ENCODE peak calls at places on chromosomes 3 and 15, in seven cellular contexts. R is transverse colon, C is fibroblast of lung, K is ovary, D is LNCaP clone FGC, N is upper lobe of right lung, F is cardiac fibroblast. A is an unnamed sample.

GRCh38 chr3:136642714-136643113 is 109.5 kb downstream of the STAG1 start:
- DNase-seq in R (no peak), C (no peak), K (no peak), D (peak), N (no peak), F (no peak), A (no peak)

GRCh38 chr15:96500491-96500890 is 170.0 kb downstream of the NR2F2 start:
- DNase-seq in R (no peak), C (no peak), K (no peak), D (no peak), N (no peak), F (no peak), A (no peak)

GRCh38 chr3:154783053-154784037 is 296.8 kb upstream of the MME start:
- DNase-seq in R (no peak), C (peak), K (no peak), D (no peak), N (no peak), F (peak), A (no peak)

GRCh38 chr3:23826382-23827061 is 20.8 kb downstream of the UBE2E1 start:
- DNase-seq in R (no peak), C (no peak), K (no peak), D (no peak), N (no peak), F (peak), A (no peak)

GRCh38 chr3:138867996-138868395 is 33.3 kb upstream of the PIK3CB start:
- DNase-seq in R (no peak), C (no peak), K (no peak), D (no peak), N (no peak), F (no peak), A (peak)

GRCh38 chr15:60708684-60709083 is 229.7 kb upstream of the ICE2 start:
- DNase-seq in R (no peak), C (peak), K (no peak), D (no peak), N (no peak), F (peak), A (peak)

GRCh38 chr15:67606742-67607141 is 64.2 kb downstream of the MAP2K5 start:
- DNase-seq in R (no peak), C (no peak), K (no peak), D (no peak), N (no peak), F (no peak), A (no peak)

GRCh38 chr3:119160361-119160760 is 13.0 kb upstream of the UPK1B start:
- DNase-seq in R (no peak), C (no peak), K (no peak), D (no peak), N (no peak), F (no peak), A (no peak)

GRCh38 chr3:138872632-138873031 is 37.9 kb upstream of the PIK3CB start:
- DNase-seq in R (no peak), C (no peak), K (no peak), D (no peak), N (no peak), F (no peak), A (no peak)

GRCh38 chr15:39747326-39747725 is 35.3 kb downstream of the FSIP1 start:
- DNase-seq in R (no peak), C (peak), K (no peak), D (no peak), N (no peak), F (peak), A (peak)

DNA sequence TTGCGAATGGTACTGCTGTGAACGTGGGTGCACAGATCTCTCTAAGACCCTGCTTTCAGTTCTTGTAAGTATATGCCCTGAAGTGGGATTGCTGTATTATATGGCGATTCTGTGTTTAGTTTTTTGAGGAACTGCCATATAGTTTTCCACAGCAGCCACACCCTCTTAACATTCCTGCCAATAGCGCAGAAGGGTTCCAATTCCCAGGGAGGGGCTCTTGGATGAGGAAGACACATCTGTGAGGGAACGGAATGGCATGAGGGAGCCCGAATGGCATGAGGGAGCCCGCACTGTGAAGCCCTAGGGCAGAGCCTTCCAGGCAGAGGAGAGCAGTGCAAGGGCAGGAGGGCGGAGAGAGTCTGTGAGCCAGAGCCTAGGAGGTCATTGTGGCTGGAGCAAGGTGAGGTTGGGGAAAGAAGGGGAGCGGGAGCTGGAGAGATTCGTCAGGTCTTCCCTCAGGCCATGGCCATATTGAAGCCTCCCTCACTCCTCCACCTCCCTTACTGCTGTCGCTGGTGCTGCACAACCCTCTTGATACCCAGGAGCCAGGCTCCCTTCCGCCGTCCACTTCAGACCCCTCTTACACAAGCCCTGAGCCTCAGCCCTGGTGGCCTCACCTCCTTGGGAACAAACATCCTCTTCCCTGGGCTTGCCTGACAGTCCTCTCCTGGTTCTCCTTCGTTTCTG is 51.3 kb downstream of the FGD5 start:
- DNase-seq in R (no peak), C (no peak), K (no peak), D (no peak), N (peak), F (no peak), A (no peak)
- H3K4me3 ChIP-seq in R (no peak), C (no peak), K (no peak), D (no peak), N (no peak), F (no peak), A (no peak)

DNA sequence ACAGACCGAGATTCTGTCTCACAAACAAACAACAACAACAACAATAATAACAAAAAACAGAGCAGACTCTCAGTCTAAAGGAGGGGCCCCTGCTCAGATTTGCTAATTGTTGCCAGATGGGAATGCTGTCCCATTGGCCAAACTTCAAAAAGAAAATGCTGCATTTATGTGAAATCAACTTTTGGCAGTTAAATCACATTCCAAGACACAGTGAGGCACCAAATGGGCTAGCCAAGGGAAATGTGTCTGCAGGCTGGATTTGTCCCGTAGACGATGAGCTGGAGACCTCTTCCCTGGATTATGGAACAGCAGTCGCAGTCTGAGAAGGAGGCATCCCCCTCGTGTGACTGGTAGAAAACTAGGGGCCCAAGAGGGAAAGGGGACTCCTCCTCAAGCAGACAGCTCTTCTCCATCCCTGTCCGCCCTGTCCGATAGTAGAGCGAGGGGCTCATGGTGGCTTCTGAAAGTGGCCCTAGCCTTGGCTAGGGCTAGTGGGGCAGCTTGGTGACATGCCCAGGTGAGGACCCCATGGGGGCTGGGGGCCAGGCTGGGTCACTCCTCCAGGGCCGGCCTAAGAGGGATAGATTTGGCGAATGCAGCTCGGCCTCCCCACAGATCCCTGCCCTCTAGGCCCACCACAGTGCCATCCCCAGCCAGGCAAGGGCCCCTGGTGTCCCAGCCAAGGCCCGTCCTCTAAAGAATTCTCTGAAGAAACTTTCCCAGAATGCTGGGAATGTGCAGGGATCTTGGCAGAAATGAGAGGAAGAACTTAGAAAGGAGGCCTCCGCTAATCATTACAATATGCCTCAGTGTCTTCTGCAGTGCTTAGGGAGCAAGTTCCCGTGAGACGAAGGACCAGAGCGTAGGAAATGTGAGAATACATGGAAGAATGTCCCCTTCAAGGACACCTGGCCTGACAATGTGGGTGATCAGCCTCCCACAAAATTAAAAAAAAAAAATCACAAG is 2.0 kb downstream of the SLC22A14 start:
- DNase-seq in R (no peak), C (peak), K (no peak), D (no peak), N (no peak), F (peak), A (peak)
- TF ChIP-seq CTCF in R (no peak), C (no peak), K (no peak), D (no peak), N (no peak), F (no peak), A (no peak)

DNA sequence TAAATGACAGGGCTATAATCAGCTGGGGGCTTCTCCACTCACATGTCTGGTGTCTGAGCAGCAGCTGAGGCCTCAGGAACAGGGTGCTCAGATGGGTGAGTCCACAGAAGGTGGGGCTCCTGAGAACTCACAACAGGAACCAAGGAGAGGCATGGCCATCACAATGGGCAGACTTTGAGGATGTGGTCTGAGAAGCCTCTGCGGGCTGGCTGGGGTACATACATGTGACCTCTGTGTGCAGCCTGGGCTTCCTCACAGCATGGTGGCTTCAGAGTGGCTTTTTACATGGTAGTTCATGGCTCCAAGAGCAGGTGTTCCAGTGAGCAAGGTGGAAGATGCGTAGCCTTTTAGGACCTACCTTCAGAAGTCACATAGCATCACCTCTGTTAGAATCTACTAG is 58.8 kb downstream of the TRPC1 start:
- DNase-seq in R (no peak), C (no peak), K (no peak), D (no peak), N (no peak), F (no peak), A (no peak)
- H3K4me3 ChIP-seq in R (no peak), C (no peak), K (no peak), D (no peak), N (no peak), F (no peak), A (no peak)

GRCh38 chr3:169022457-169022856 is 641.1 kb downstream of the MECOM start:
- DNase-seq in R (no peak), C (no peak), K (no peak), D (no peak), N (no peak), F (peak), A (peak)
- TF ChIP-seq CTCF in R (no peak), C (no peak), K (no peak), D (no peak), N (no peak), F (no peak), A (no peak)